ENCODE peak calls at places on chromosomes 6 and 20, in nine cellular contexts. O is activated T-helper 1 cell treated with anti-CD3 and anti-CD28 coated beads, Interleukin-2, amount 50 U/mL, for 16 hours; H is fibroblast of lung; U is stimulated activated CD8-positive, alpha-beta memory T cell treated with anti-CD3 and anti-CD28 coated beads, Interleukin-4, amount 100 ng/mL, for 24 hours; Q is SIG-M5; C is fibroblast of the aortic adventitia; N is HT1080; E is globus pallidus; D is CD8-positive, alpha-beta memory T cell. B is an unnamed sample.

GRCh38 chr20:14918981-14919380 is 581.6 kb upstream of the FLRT3 start:
- DNase-seq in E (no peak), C (no peak), U (no peak), D (no peak), N (no peak), O (no peak), Q (no peak), H (no peak), B (no peak)

GRCh38 chr6:100283288-100283687 is 181.4 kb downstream of the SIM1 start:
- DNase-seq in U (no peak), E (no peak), O (no peak), Q (no peak), N (peak; percentile 84), C (peak; percentile 69), D (no peak), H (peak; percentile 87), B (peak; percentile 39)

GRCh38 chr20:46551508-46552280 is 1.2 kb upstream of the OCSTAMP start:
- DNase-seq in U (no peak), E (no peak), D (no peak), O (no peak), C (no peak), N (no peak), H (no peak), Q (no peak), B (no peak)

GRCh38 chr20:25058051-25058796 is at the start of gene ACSS1:
- DNase-seq in H (peak; percentile 27), C (peak; percentile 34), D (peak; percentile 81), E (no peak), Q (no peak), O (peak; percentile 47), U (peak; percentile 47), N (no peak), B (peak; percentile 82)

GRCh38 chr6:133957780-133958242 is 4.8 kb downstream of the TBPL1 start:
- DNase-seq in U (no peak), N (no peak), H (no peak), E (no peak), O (no peak), C (no peak), Q (no peak), D (no peak), B (no peak)

GRCh38 chr6:108559097-108559883 is 1.4 kb upstream of the FOXO3 start:
- DNase-seq in N (peak; percentile 73), O (peak; percentile 75), Q (peak; percentile 44), D (peak; percentile 90), H (peak; percentile 83), C (peak; percentile 84), E (peak; percentile 98), U (peak; percentile 70), B (peak; percentile 97)

GRCh38 chr6:68196645-68197044 is 438.4 kb upstream of the ADGRB3 start:
- DNase-seq in U (no peak), E (no peak), H (peak; percentile 37), D (no peak), Q (no peak), N (peak; percentile 48), O (no peak), C (peak; percentile 51), B (no peak)

GRCh38 chr6:154515808-154516207 is 5.3 kb upstream of the CNKSR3 start:
- DNase-seq in O (no peak), U (no peak), Q (no peak), N (no peak), C (peak; percentile 55), D (no peak), E (no peak), H (no peak), B (no peak)

GRCh38 chr6:101824551-101825345 is 431.2 kb downstream of the GRIK2 start:
- DNase-seq in U (no peak), Q (no peak), O (no peak), C (peak; percentile 69), E (no peak), H (peak; percentile 79), N (no peak), D (no peak), B (peak; percentile 19)

GRCh38 chr20:25553819-25554296 is 31.5 kb downstream of the NINL start:
- DNase-seq in O (no peak), E (no peak), N (no peak), C (peak; percentile 58), D (no peak), Q (no peak), H (peak; percentile 23), U (no peak), B (no peak)

GRCh38 chr20:46025376-46025783 is 3.6 kb upstream of the SLC12A5 start:
- DNase-seq in Q (no peak), U (no peak), E (no peak), C (no peak), O (no peak), H (no peak), N (no peak), D (no peak), B (peak; percentile 57)

GRCh38 chr6:34560366-34561226 is 4.5 kb upstream of the SPDEF start:
- DNase-seq in E (peak; percentile 55), O (no peak), U (no peak), H (peak; percentile 68), D (no peak), C (peak; percentile 20), Q (no peak), N (peak; percentile 54), B (peak; percentile 93)

GRCh38 chr6:79946242-79946641 is 1.1 kb downstream of the ELOVL4 start:
- DNase-seq in Q (no peak), E (peak; percentile 15), O (no peak), H (peak; percentile 42), U (no peak), C (peak; percentile 40), D (peak; percentile 21), N (peak; percentile 26), B (peak; percentile 43)

GRCh38 chr6:85669735-85670194 is 27.1 kb upstream of the SYNCRIP start:
- DNase-seq in N (peak; percentile 87), Q (peak; percentile 15), D (peak; percentile 69), E (no peak), H (peak; percentile 48), U (no peak), C (no peak), O (no peak), B (peak; percentile 46)

GRCh38 chr20:15310361-15310760 is 972.9 kb upstream of the FLRT3 start:
- DNase-seq in H (no peak), C (no peak), U (no peak), E (no peak), D (no peak), Q (peak; percentile 75), O (no peak), N (peak; percentile 3), B (no peak)

GRCh38 chr20:57573176-57573575 is 12.3 kb downstream of the PCK1 start:
- DNase-seq in C (no peak), U (no peak), N (no peak), D (no peak), E (no peak), Q (no peak), O (no peak), H (no peak), B (peak; percentile 18)

GRCh38 chr20:436476-436875 is 25.9 kb downstream of the TBC1D20 start:
- DNase-seq in C (no peak), D (no peak), O (no peak), U (no peak), N (no peak), Q (no peak), H (no peak), E (no peak), B (peak; percentile 15)

GRCh38 chr20:51607170-51607569 is 64.7 kb upstream of the NFATC2 start:
- DNase-seq in O (no peak), H (no peak), U (no peak), E (no peak), C (no peak), N (no peak), Q (no peak), D (no peak), B (peak; percentile 39)

B was measured in osteoblast.